ENCODE peak calls at places on chromosome 18, in four cellular contexts. D is mesendoderm, B is neuronal stem cell, N is adrenal gland. R is an unnamed sample.

GRCh38 chr18:28408528-28408927 is 231.6 kb upstream of the CDH2 start:
- DNase-seq in D (no peak), B (no peak), N (no peak), R (no peak)

GRCh38 chr18:76450452-76450851 is 44.6 kb downstream of the ZNF516 start:
- DNase-seq in D (no peak), B (no peak), N (no peak), R (no peak)

GRCh38 chr18:56511996-56512395 is 126.4 kb downstream of the TXNL1 start:
- DNase-seq in D (no peak), B (no peak), N (no peak), R (no peak)

GRCh38 chr18:62486290-62486964 is 36.4 kb upstream of the ZCCHC2 start:
- DNase-seq in D (peak; percentile 73), B (no peak), N (no peak), R (no peak)

GRCh38 chr18:9133225-9133624 is 3.4 kb upstream of the ANKRD12 start:
- DNase-seq in D (no peak), B (no peak), N (no peak), R (no peak)

GRCh38 chr18:57668021-57668420 is 46.4 kb upstream of the NARS1 start:
- DNase-seq in D (no peak), B (no peak), N (no peak), R (no peak)

GRCh38 chr18:74895686-74896085 is 298.0 kb downstream of the ZNF407 start:
- DNase-seq in D (no peak), B (no peak), N (no peak), R (no peak)

GRCh38 chr18:48996901-48997463 is 46.2 kb upstream of the SMAD7 start:
- DNase-seq in D (peak; percentile 88), B (no peak), N (no peak), R (no peak)

GRCh38 chr18:79791141-79791972 is 6.4 kb upstream of the KCNG2 start:
- DNase-seq in D (no peak), B (no peak), N (peak; percentile 64), R (peak; percentile 65)

GRCh38 chr18:13597068-13597467 is 129.3 kb downstream of the FAM210A start:
- DNase-seq in D (no peak), B (no peak), N (no peak), R (no peak)

GRCh38 chr18:27213123-27213717 is 28.1 kb upstream of the CHST9 start:
- DNase-seq in D (peak; percentile 22), B (no peak), N (no peak), R (no peak)

GRCh38 chr18:60809937-60810336 is 437.4 kb upstream of the MC4R start:
- DNase-seq in D (no peak), B (no peak), N (no peak), R (no peak)

GRCh38 chr18:2848145-2848878 is 1.5 kb downstream of the EMILIN2 start:
- DNase-seq in D (no peak), B (peak; percentile 12), N (no peak), R (no peak)

GRCh38 chr18:58970943-58971799 is 106.5 kb downstream of the ZNF532 start:
- DNase-seq in D (no peak), B (no peak), N (no peak), R (no peak)

GRCh38 chr18:10560457-10561045 is 34.7 kb downstream of the NAPG start:
- DNase-seq in D (peak; percentile 86), B (peak; percentile 69), N (peak; percentile 75), R (no peak)

GRCh38 chr18:79519751-79520472 is 124.2 kb downstream of the NFATC1 start:
- DNase-seq in D (peak; percentile 32), B (no peak), N (no peak), R (peak; percentile 59)

GRCh38 chr18:37541517-37541916 is 24.1 kb downstream of the CELF4 start:
- DNase-seq in D (no peak), B (no peak), N (no peak), R (no peak)

GRCh38 chr18:37537868-37538525 is 27.6 kb downstream of the CELF4 start:
- DNase-seq in D (peak; percentile 78), B (peak; percentile 68), N (peak; percentile 56), R (peak; percentile 85)

GRCh38 chr18:37538526-37539205 is 26.9 kb downstream of the CELF4 start:
- DNase-seq in D (peak; percentile 40), B (no peak), N (no peak), R (peak; percentile 44)

GRCh38 chr18:37540424-37541121 is 25.0 kb downstream of the CELF4 start:
- DNase-seq in D (peak; percentile 49), B (no peak), N (no peak), R (peak; percentile 49)

DNA sequence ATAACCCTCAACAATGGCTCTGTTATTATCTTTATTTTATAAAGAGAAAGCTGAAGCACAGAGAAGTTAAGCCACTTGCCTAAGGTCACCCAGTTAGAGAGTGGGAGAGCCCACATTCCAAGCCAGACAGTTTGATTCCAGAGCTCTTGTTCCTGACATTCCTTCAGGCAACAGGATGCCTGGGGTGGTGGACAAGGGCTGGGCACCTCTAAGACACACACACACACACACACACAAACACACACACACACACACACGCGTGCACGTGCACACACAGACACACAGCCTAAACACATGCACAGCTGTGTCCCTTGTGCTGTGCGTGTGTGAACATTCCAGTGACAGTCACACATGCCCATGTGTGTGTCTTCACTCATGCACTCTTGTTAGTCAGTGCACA is 26.4 kb downstream of the CELF4 start:
- DNase-seq in D (peak; percentile 57), B (no peak), N (no peak), R (peak; percentile 37)
- H3K27me3 ChIP-seq in D (no peaks in the 10 kb centered on the region), B (peaks cover 13% of the 10 kb centered on the region), N (peaks cover 11% of the 10 kb centered on the region), R (peaks cover 35% of the 10 kb centered on the region)

GRCh38 chr18:24658302-24658701 is 197.9 kb downstream of the HRH4 start:
- DNase-seq in D (no peak), B (no peak), N (no peak), R (no peak)
- H3K4me1 ChIP-seq in D (no peaks in the 10 kb centered on the region), B (peaks cover 1% of the 10 kb centered on the region), N (no peaks in the 10 kb centered on the region), R (peaks cover 7% of the 10 kb centered on the region)

DNA sequence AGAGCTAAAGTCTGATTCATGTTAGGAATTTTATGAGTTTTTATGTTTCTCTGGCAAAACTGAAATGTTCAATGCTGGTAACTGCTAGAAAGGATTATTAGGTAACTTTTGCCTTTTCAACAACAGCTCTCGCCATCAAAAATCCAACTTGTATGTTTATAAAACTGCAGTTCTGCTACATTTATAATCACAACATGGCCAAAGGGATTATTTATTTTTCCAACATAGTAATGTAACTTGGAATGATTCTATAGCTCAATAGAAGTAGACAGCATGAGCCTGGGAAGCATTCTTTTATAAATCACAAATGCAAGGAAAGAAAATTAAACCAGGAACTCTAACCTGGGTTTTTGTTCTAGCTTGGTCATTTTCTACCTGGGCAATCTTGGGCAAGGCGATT is 470.9 kb downstream of the TGIF1 start:
- DNase-seq in D (no peak), B (no peak), N (no peak), R (no peak)
- H3K27me3 ChIP-seq in D (no peaks in the 10 kb centered on the region), B (no peaks in the 10 kb centered on the region), N (no peaks in the 10 kb centered on the region), R (no peaks in the 10 kb centered on the region)

GRCh38 chr18:35075132-35075531 is 33.9 kb downstream of the MAPRE2 start:
- DNase-seq in D (no peak), B (no peak), N (no peak), R (no peak)

GRCh38 chr18:35073186-35074105 is 32.2 kb downstream of the MAPRE2 start:
- DNase-seq in D (no peak), B (no peak), N (no peak), R (no peak)

GRCh38 chr18:35074581-35074980 is 33.4 kb downstream of the MAPRE2 start:
- DNase-seq in D (no peak), B (no peak), N (no peak), R (no peak)

GRCh38 chr18:35072616-35073015 is 31.4 kb downstream of the MAPRE2 start:
- DNase-seq in D (no peak), B (no peak), N (no peak), R (no peak)

GRCh38 chr18:35071819-35072247 is 30.6 kb downstream of the MAPRE2 start:
- DNase-seq in D (no peak), B (no peak), N (no peak), R (no peak)
- H3K4me1 ChIP-seq in D (no peaks in the 10 kb centered on the region), B (no peaks in the 10 kb centered on the region), N (peaks cover 41% of the 10 kb centered on the region), R (peaks cover 38% of the 10 kb centered on the region)

GRCh38 chr18:44862112-44862511 is 181.4 kb downstream of the SETBP1 start:
- DNase-seq in D (no peak), B (no peak), N (no peak), R (no peak)
- H3K27me3 ChIP-seq in D (no peaks in the 10 kb centered on the region), B (no peaks in the 10 kb centered on the region), N (no peaks in the 10 kb centered on the region), R (no peaks in the 10 kb centered on the region)